ENCODE peak calls at places on chromosomes 1 and 21, in four cellular contexts. H, N, F and K are unnamed samples.

GRCh38 chr1:37481289-37482003 is 7.1 kb downstream of the ZC3H12A start:
- DNase-seq in H (no peak), N (no peak), F (no peak), K (no peak)

GRCh38 chr1:14937288-14937949 is 216.1 kb upstream of the TMEM51 start:
- DNase-seq in H (no peak), N (no peak), F (no peak), K (no peak)

GRCh38 chr1:228396770-228397453 is 9.7 kb downstream of the TRIM11 start:
- DNase-seq in H (no peak), N (no peak), F (no peak), K (no peak)

GRCh38 chr1:33097137-33097611 is 16.2 kb downstream of the AZIN2 start:
- DNase-seq in H (peak; percentile 45), N (no peak), F (no peak), K (no peak)

GRCh38 chr1:147390185-147390542 is 147.7 kb downstream of the CHD1L start:
- DNase-seq in H (no peak), N (no peak), F (no peak), K (no peak)

GRCh38 chr1:226872455-226872854 is 2.0 kb downstream of the PSEN2 start:
- DNase-seq in H (no peak), N (peak; percentile 5), F (no peak), K (no peak)

GRCh38 chr1:52423771-52424170 is 19.4 kb downstream of the PRPF38A start:
- DNase-seq in H (peak; percentile 59), N (no peak), F (no peak), K (no peak)

GRCh38 chr1:230711245-230711644 is 2.7 kb downstream of the AGT start:
- DNase-seq in H (no peak), N (no peak), F (no peak), K (no peak)

GRCh38 chr1:25742316-25742715 is 57.7 kb upstream of the SELENON start:
- DNase-seq in H (no peak), N (no peak), F (no peak), K (no peak)

GRCh38 chr21:41526478-41527087 is 18.6 kb upstream of the TMPRSS2 start:
- DNase-seq in H (no peak), N (no peak), F (no peak), K (no peak)

GRCh38 chr1:60612790-60613189 is 469.6 kb upstream of the NFIA start:
- DNase-seq in H (no peak), N (no peak), F (no peak), K (no peak)

GRCh38 chr1:216221260-216221700 is 202.0 kb downstream of the USH2A start:
- DNase-seq in H (peak; percentile 5), N (peak; percentile 61), F (peak; percentile 27), K (peak; percentile 41)

GRCh38 chr1:22154626-22155025 is 11.7 kb upstream of the WNT4 start:
- DNase-seq in H (no peak), N (no peak), F (no peak), K (no peak)

GRCh38 chr1:9413143-9413876 is 120.6 kb downstream of the SPSB1 start:
- DNase-seq in H (peak; percentile 64), N (no peak), F (peak; percentile 89), K (no peak)

GRCh38 chr1:110216844-110217444 is 6.8 kb downstream of the KCNC4 start:
- DNase-seq in H (no peak), N (no peak), F (no peak), K (no peak)

GRCh38 chr1:236942431-236942830 is 61.8 kb downstream of the MT1HL1 start:
- DNase-seq in H (no peak), N (no peak), F (no peak), K (no peak)

GRCh38 chr1:237239248-237239647 is 197.3 kb downstream of the RYR2 start:
- DNase-seq in H (no peak), N (no peak), F (no peak), K (peak; percentile 38)

GRCh38 chr1:119097380-119097779 is 43.1 kb downstream of the WARS2 start:
- DNase-seq in H (no peak), N (no peak), F (no peak), K (no peak)

GRCh38 chr1:46315669-46316403 is 12.3 kb downstream of the UQCRH start:
- DNase-seq in H (no peak), N (no peak), F (no peak), K (no peak)

GRCh38 chr1:87330201-87330953 is 1.7 kb downstream of the LMO4 start:
- DNase-seq in H (peak; percentile 43), N (no peak), F (no peak), K (peak; percentile 32)

GRCh38 chr1:169049258-169049936 is 57.1 kb upstream of the ATP1B1 start:
- DNase-seq in H (no peak), N (no peak), F (no peak), K (no peak)

GRCh38 chr21:40231979-40232378 is 364.7 kb downstream of the PCP4 start:
- DNase-seq in H (no peak), N (no peak), F (no peak), K (no peak)

GRCh38 chr1:237041795-237042466 is at the start of gene RYR2:
- DNase-seq in H (no peak), N (no peak), F (no peak), K (peak; percentile 84)

GRCh38 chr1:44602675-44603610 is 71.3 kb downstream of the TMEM53 start:
- DNase-seq in H (no peak), N (no peak), F (no peak), K (no peak)

GRCh38 chr1:119141020-119141424 is 569 bp upstream of the WARS2 start:
- DNase-seq in H (no peak), N (peak; percentile 29), F (peak; percentile 7), K (peak; percentile 54)

GRCh38 chr1:32151319-32151787 is 28.1 kb upstream of the TXLNA start:
- DNase-seq in H (no peak), N (no peak), F (no peak), K (no peak)

GRCh38 chr1:27869719-27870085 is 2.6 kb upstream of the THEMIS2 start:
- DNase-seq in H (no peak), N (no peak), F (no peak), K (no peak)

GRCh38 chr1:64043328-64043727 is 160.1 kb upstream of the UBE2U start:
- DNase-seq in H (no peak), N (no peak), F (no peak), K (no peak)

GRCh38 chr1:170664828-170665617 is 1.1 kb downstream of the PRRX1 start:
- DNase-seq in H (no peak), N (no peak), F (no peak), K (peak; percentile 61)

GRCh38 chr1:170664283-170664827 is 424 bp downstream of the PRRX1 start:
- DNase-seq in H (no peak), N (no peak), F (no peak), K (peak; percentile 54)

GRCh38 chr1:170663011-170663410 is 920 bp upstream of the PRRX1 start:
- DNase-seq in H (no peak), N (no peak), F (no peak), K (no peak)

GRCh38 chr1:170662561-170662971 is 1.4 kb upstream of the PRRX1 start:
- DNase-seq in H (no peak), N (no peak), F (no peak), K (no peak)

DNA sequence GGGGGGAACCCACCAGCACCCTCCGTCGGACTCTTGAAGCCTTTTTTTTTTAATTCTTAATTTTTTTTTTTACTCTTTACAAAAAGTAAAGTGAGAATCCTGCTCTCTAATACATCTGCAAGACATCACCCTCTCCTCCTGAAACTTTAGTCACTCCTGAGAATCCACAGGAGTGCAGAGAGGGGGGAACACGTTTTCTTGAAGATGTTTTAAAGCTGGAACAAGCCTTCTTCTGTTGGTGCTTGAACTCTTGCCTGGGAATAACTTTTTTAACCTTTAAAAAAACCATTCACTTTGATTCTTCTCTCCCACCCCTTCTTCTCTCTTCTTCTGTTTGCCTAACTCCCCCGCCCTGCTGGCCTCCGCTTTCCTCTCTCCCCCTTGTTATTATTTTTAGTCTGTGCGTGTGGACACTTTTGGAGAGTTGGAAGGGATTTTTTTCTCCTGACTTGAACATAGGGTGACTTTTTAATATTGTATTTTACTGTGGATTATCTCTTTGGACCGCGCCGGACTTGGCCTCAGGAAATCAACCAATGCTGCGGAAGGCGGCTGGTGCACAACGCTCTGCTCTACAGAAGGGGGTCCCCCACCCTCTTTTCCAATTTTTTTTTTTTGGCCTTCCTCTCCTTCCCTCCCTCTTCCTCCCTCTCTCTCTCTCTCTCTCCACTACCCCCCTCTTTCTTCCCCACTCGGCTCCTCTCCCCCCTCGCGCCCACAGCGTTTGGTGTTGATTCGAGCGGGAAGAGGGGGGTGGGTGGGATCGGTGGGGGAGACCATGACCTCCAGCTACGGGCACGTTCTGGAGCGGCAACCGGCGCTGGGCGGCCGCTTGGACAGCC is at the start of gene PRRX1:
- DNase-seq in H (no peak), N (no peak), F (no peak), K (no peak)
- TF ChIP-seq CREM in H (no peak), N (no peak), F (no peak), K (no peak)

DNA sequence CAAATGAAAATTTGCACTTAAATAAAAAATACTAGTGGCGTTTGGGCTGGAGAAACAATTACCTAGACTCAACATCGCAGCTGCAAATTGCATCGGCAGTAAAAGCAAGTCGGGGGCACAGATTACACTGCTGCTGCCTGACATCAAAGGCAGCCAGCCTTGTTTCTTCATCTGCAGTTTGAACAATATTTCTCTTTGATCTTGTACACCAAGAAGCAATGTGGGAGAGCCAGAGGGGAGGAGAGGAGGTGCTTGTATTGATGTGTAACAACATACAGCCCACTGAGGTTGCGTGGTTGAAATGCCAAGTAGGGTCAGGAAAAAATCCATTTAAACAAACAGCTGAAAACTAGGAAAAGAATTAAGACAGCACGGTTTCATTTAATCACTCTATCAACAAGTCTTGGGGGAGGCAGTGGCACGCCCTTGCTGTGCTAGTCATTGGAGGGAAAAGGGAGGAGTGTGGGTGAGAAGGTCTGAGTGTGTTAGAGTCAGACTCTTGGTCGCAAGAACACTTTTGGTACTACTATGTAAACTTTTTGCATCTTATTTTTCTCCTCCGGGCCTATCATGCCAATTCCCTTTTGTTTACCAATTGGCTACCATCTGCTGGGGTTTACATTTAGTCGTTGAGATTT is 456.5 kb downstream of the OMA1 start:
- DNase-seq in H (no peak), N (peak; percentile 83), F (no peak), K (no peak)
- TF ChIP-seq CREM in H (no peak), N (peak; percentile 33), F (no peak), K (no peak)

DNA sequence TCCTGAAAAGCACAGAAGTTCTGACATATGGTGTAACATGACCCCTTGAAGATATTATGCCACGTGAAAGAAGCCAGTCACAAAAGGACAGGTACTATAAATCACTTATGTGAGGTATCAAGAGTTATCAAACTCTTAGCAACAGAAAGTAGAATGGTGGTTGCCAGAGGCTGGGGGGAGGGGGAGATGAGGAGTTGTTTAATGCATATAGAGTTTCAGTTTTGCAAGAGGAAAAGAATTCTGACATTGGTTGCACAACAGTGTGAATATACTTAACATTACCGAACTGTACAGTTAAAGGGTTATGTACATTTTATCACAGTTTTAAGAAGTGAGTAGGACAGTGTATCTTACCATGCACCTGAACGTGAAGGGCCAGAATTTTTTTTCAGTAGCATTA is 80.0 kb downstream of the USP25 start:
- DNase-seq in H (no peak), N (no peak), F (no peak), K (no peak)
- TF ChIP-seq CREM in H (no peak), N (no peak), F (no peak), K (no peak)

DNA sequence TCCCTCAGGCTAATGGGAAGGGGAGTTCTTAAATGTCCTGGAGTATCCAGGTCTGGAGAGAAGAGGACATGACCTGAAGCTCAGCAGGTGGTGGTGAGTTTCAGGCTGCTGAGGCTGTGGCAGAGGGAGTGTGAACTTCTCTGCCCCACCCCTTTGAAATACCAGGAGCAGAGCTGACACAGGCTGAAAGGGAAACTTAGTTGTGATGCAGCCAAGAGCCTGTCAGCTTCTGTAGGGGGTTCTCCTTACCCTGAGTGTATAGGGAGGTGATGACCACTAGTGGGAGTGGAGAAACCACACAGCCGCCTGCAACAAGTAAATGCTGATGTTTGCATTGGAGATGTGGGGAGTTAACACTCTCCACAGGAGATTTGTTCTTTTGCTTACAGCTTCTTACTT is 152.3 kb downstream of the FCRL5 start:
- DNase-seq in H (no peak), N (peak; percentile 10), F (no peak), K (no peak)
- TF ChIP-seq CREM in H (no peak), N (no peak), F (no peak), K (no peak)

GRCh38 chr1:213984387-213985180 is 3.2 kb upstream of the PROX1 start:
- DNase-seq in H (no peak), N (no peak), F (no peak), K (peak; percentile 55)
- TF ChIP-seq CREM in H (no peak), N (no peak), F (no peak), K (peak; percentile 28)